ENCODE peak calls at places on chromosomes 16 and 17, in six cellular contexts. S is breast epithelium, W is type B pancreatic cell, T is Panc1, Q is astrocyte of the cerebellum, E is astrocyte. K is an unnamed sample.

GRCh38 chr17:46262271-46262670 is 32.7 kb upstream of the LRRC37A start:
- DNase-seq in S (no peak), W (no peak), E (no peak), T (no peak), Q (no peak), K (no peak)

GRCh38 chr17:64259922-64260321 is 3.1 kb downstream of the TEX2 start:
- DNase-seq in T (no peak), S (no peak), W (no peak), E (peak; percentile 66), Q (peak; percentile 23), K (no peak)

GRCh38 chr16:20388854-20389253 is 15.7 kb downstream of the PDILT start:
- DNase-seq in W (no peak), Q (no peak), T (no peak), S (no peak), E (no peak), K (no peak)

GRCh38 chr17:49497147-49498036 is 2.3 kb downstream of the NGFR start:
- DNase-seq in Q (no peak), T (no peak), S (no peak), E (peak; percentile 41), W (no peak), K (no peak)

GRCh38 chr17:17018612-17019429 is 23.4 kb upstream of the MPRIP start:
- DNase-seq in E (no peak), T (no peak), S (peak; percentile 79), W (no peak), Q (no peak), K (no peak)

GRCh38 chr17:45425125-45425983 is 7.3 kb downstream of the ARHGAP27 start:
- DNase-seq in Q (peak; percentile 22), T (no peak), W (no peak), S (peak; percentile 77), E (peak; percentile 35), K (no peak)

GRCh38 chr16:674968-675883 is at the start of gene RHBDL1:
- DNase-seq in T (no peak), E (peak; percentile 26), Q (no peak), W (no peak), S (no peak), K (no peak)

GRCh38 chr17:39200957-39201510 is 951 bp downstream of the RPL19 start:
- DNase-seq in E (no peak), Q (no peak), W (no peak), S (no peak), T (no peak), K (no peak)

GRCh38 chr17:44792276-44792675 is 33.5 kb downstream of the ADAM11 start:
- DNase-seq in W (no peak), Q (no peak), S (no peak), E (peak; percentile 65), T (no peak), K (no peak)

GRCh38 chr16:58025351-58026138 is at the start of gene MMP15:
- DNase-seq in S (peak; percentile 70), W (peak; percentile 86), E (peak; percentile 53), Q (no peak), T (no peak), K (no peak)
- TF ChIP-seq CTCF in S (no peak), W (no peak), E (no peak), Q (no peak), T (no peak), K (no peak)

GRCh38 chr17:69524854-69525253 is 110.4 kb downstream of the MAP2K6 start:
- DNase-seq in T (no peak), S (no peak), Q (no peak), E (no peak), W (no peak), K (no peak)
- TF ChIP-seq CTCF in T (peak; percentile 25), S (no peak), Q (no peak), E (no peak), W (no peak), K (no peak)

DNA sequence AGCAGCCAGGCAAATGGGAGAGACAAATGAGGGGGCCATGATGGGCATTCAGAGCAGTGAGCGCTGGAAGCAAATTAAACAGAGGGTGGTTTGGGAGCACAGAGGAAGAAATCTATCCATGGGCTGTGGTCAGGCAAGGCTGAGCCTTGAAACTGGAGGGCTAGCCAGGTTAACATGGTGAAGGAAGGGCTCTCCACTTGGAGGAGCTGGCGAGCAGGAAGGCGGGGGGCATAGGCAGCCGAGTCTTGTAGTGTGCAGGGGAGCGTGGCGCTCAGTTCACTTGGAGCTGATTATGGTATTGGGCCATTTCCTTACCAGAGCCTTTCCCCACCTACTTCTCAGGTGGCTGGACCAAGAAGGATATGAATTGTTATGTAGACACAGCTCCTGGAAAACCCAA is 189.7 kb downstream of the SNX29 start:
- DNase-seq in E (no peak), S (no peak), W (no peak), Q (no peak), T (no peak), K (no peak)
- TF ChIP-seq CTCF in E (no peak), S (no peak), W (no peak), Q (no peak), T (no peak), K (no peak)

DNA sequence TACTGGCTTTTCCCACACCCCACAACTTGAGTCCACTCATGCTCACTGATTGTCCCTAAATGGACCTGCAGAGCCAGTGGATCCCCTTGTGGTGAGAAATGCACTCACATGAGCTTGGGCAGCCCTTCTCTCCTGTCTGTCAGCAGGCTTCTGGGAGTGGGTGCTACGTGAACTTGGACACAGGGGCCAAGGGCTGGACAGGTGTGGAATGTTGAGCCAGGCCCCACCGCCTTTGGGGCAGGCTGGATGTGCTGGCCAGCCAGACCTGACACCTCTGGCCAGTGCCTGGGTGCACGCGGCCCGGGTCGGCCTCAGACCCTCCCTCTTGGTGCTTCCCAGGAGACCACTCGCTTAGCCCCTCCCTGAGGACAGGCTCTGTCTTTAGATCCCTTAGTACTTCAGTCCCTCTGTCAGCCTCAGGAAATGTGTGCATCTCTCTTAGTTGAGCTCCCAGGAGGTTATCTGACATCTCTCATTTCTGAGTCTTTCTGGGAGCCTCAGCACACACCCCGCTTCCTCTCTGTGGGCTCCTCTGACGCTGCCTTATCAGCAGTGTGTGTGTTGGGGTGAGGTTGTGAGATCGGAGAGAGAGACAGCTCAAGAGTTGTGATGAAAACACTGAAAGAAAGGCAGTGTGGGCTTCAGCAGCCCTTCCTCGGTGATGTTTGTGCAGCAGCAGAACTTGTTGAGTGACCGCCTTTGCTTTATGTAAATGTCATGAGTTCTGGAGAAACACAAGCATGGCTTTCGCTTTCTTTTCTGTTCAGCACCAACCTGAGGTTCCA is 117.0 kb downstream of the RAB11FIP4 start:
- DNase-seq in E (no peak), W (no peak), Q (no peak), T (no peak), S (no peak), K (no peak)
- TF ChIP-seq CTCF in E (no peak), W (peak; percentile 57), Q (peak; percentile 22), T (no peak), S (no peak), K (no peak)

GRCh38 chr16:54957403-54957802 is 26.7 kb downstream of the IRX5 start:
- DNase-seq in T (peak; percentile 18), W (no peak), Q (no peak), S (no peak), E (no peak), K (no peak)
- TF ChIP-seq CTCF in T (peak; percentile 79), W (peak; percentile 71), Q (no peak), S (no peak), E (no peak), K (no peak)

GRCh38 chr17:32112416-32112815 is 29.9 kb upstream of the RHOT1 start:
- DNase-seq in S (no peak), W (peak; percentile 57), Q (no peak), T (no peak), E (no peak), K (no peak)

GRCh38 chr17:32114536-32114935 is 27.8 kb upstream of the RHOT1 start:
- DNase-seq in W (no peak), E (no peak), S (no peak), Q (no peak), T (no peak), K (no peak)

GRCh38 chr17:32110596-32110995 is 31.7 kb upstream of the RHOT1 start:
- DNase-seq in S (no peak), T (no peak), E (no peak), W (no peak), Q (no peak), K (no peak)

GRCh38 chr17:32116937-32117336 is 25.4 kb upstream of the RHOT1 start:
- DNase-seq in S (no peak), Q (no peak), T (no peak), W (no peak), E (no peak), K (no peak)

DNA sequence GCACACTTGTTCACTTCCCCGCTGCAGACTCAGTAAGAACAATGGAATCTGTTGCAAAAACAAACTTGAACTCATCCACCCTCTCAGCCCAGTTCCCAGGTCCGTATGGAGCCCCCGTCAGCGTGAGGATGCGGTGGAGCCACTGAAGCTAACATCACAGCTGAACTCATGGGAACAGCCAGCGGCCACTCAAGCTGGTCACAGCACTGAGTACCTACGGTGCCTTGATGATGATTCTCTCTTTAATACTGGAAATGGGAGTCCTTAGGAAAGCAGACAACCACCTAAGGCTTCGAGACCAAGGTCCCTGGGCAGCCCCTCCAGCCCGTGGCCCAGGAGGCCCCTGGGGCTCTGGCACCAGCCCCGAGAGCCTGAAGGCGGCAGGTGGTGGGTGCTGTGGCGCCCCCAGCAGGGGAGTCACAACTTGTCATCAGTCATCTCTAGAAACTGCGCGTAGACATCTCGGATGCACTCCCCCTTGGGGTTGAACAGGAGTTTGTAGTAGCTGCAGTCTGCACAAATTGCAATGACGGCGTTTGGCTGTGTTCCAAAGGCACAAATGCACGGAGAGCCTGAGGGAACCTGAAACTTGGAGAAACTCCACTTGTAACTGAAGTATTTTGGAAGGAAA is 31.0 kb upstream of the RHOT1 start:
- DNase-seq in S (peak; percentile 58), T (no peak), E (peak; percentile 40), W (peak; percentile 70), Q (peak; percentile 49), K (no peak)
- TF ChIP-seq CTCF in S (no peak), T (peak; percentile 53), E (peak; percentile 27), W (peak; percentile 55), Q (peak; percentile 47), K (no peak)

GRCh38 chr17:33689725-33690124 is 396.6 kb upstream of the ASIC2 start:
- DNase-seq in T (no peak), E (no peak), Q (no peak), W (no peak), S (no peak), K (no peak)
- TF ChIP-seq CTCF in T (peak; percentile 55), E (no peak), Q (no peak), W (no peak), S (no peak), K (no peak)

GRCh38 chr17:35117984-35118383 is 1.7 kb downstream of the RAD51D start:
- DNase-seq in Q (no peak), W (no peak), T (no peak), E (no peak), S (no peak), K (no peak)
- TF ChIP-seq CTCF in Q (peak; percentile 24), W (no peak), T (no peak), E (peak; percentile 22), S (no peak), K (no peak)

DNA sequence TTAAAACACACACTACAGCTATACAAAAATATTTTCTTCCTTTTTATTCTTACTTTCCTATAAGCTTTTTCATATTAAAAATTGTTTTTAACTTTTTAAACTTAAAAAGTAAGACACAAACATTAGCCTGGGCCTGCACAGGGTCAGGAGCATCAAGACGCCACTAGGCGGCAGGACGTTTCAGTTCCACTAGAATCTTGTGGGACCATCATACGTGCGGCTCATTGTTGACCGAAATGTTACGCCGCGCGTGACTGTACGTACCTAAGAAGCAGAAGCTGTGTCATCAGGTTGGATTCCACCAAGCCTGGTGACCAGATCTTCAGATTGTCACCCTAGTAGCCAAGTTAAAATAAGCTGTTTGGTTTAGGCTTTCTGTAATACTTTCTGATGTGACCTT is 47.1 kb downstream of the USP10 start:
- DNase-seq in T (no peak), Q (no peak), E (no peak), S (peak; percentile 78), W (no peak), K (no peak)
- TF ChIP-seq CTCF in T (peak; percentile 66), Q (peak; percentile 47), E (peak; percentile 27), S (no peak), W (peak; percentile 68), K (no peak)

GRCh38 chr16:89442990-89443726 is 47.2 kb downstream of the ANKRD11 start:
- DNase-seq in E (peak; percentile 76), T (no peak), S (no peak), W (no peak), Q (peak; percentile 28), K (no peak)
- TF ChIP-seq CTCF in E (peak; percentile 3), T (no peak), S (no peak), W (no peak), Q (no peak), K (no peak)